ENCODE peak calls at places on chromosome 16, in six cellular contexts. O is astrocyte, Y is HEK293T, L is T-helper 2 cell, C is DMS53, G is HTR-8/SVneo. M is an unnamed sample.

GRCh38 chr16:67391424-67392300 is 1.6 kb downstream of the TPPP3 start:
- DNase-seq in O (no peak), Y (no peak), L (no peak), C (peak; percentile 59), G (no peak), M (no peak)

GRCh38 chr16:14284371-14284770 is 213.3 kb downstream of the MRTFB start:
- DNase-seq in O (no peak), Y (no peak), L (no peak), C (peak; percentile 13), G (no peak), M (no peak)

GRCh38 chr16:58157239-58157638 is 28.1 kb upstream of the CFAP20 start:
- DNase-seq in O (no peak), Y (no peak), L (no peak), C (no peak), G (no peak), M (no peak)

GRCh38 chr16:25052161-25052511 is 37.0 kb upstream of the ARHGAP17 start:
- DNase-seq in O (no peak), Y (no peak), L (peak; percentile 61), C (no peak), G (no peak), M (no peak)

GRCh38 chr16:25198021-25198420 is 18.7 kb upstream of the AQP8 start:
- DNase-seq in O (no peak), Y (no peak), L (no peak), C (no peak), G (no peak), M (no peak)

GRCh38 chr16:54342966-54343365 is 56.4 kb upstream of the IRX3 start:
- DNase-seq in O (no peak), Y (no peak), L (no peak), C (no peak), G (no peak), M (no peak)

GRCh38 chr16:15660203-15660601 is 10.2 kb downstream of the NDE1 start:
- DNase-seq in O (no peak), Y (no peak), L (no peak), C (no peak), G (no peak), M (peak; percentile 22)

GRCh38 chr16:82814059-82814458 is 187.3 kb downstream of the CDH13 start:
- DNase-seq in O (no peak), Y (no peak), L (no peak), C (no peak), G (no peak), M (no peak)

GRCh38 chr16:87143661-87144121 is 173.5 kb downstream of the C16orf95 start:
- DNase-seq in O (no peak), Y (no peak), L (no peak), C (no peak), G (no peak), M (no peak)

GRCh38 chr16:54318941-54319340 is 32.4 kb upstream of the IRX3 start:
- DNase-seq in O (peak; percentile 46), Y (no peak), L (no peak), C (no peak), G (no peak), M (no peak)

GRCh38 chr16:47519037-47519436 is 57.9 kb downstream of the PHKB start:
- DNase-seq in O (peak; percentile 12), Y (no peak), L (no peak), C (no peak), G (no peak), M (no peak)

GRCh38 chr16:3180445-3180878 is 7.5 kb upstream of the OR1F1 start:
- DNase-seq in O (no peak), Y (no peak), L (no peak), C (peak; percentile 28), G (no peak), M (no peak)

GRCh38 chr16:89023621-89024511 is 46.9 kb upstream of the CBFA2T3 start:
- DNase-seq in O (no peak), Y (no peak), L (no peak), C (no peak), G (no peak), M (no peak)

GRCh38 chr16:49533436-49533835 is 159.8 kb downstream of the C16orf78 start:
- DNase-seq in O (no peak), Y (no peak), L (no peak), C (no peak), G (no peak), M (no peak)

GRCh38 chr16:6218855-6219254 is 1113.8 kb upstream of the RBFOX1 start:
- DNase-seq in O (no peak), Y (no peak), L (no peak), C (no peak), G (no peak), M (no peak)

GRCh38 chr16:31410082-31410481 is 16.9 kb downstream of the ITGAD start:
- DNase-seq in O (no peak), Y (no peak), L (no peak), C (no peak), G (no peak), M (no peak)

GRCh38 chr16:27498916-27499658 is 50.6 kb downstream of the GTF3C1 start:
- DNase-seq in O (no peak), Y (no peak), L (no peak), C (no peak), G (no peak), M (no peak)

GRCh38 chr16:27179500-27180072 is 23.7 kb upstream of the KDM8 start:
- DNase-seq in O (peak; percentile 16), Y (peak; percentile 84), L (peak; percentile 89), C (peak; percentile 51), G (peak; percentile 53), M (peak; percentile 82)

GRCh38 chr16:55107851-55108250 is 177.2 kb downstream of the IRX5 start:
- DNase-seq in O (no peak), Y (no peak), L (no peak), C (no peak), G (no peak), M (no peak)

GRCh38 chr16:24668481-24669001 is 60.9 kb upstream of the TNRC6A start:
- DNase-seq in O (peak; percentile 83), Y (no peak), L (no peak), C (no peak), G (no peak), M (no peak)

GRCh38 chr16:67445126-67445426 is 14.2 kb downstream of the HSD11B2 start:
- DNase-seq in O (no peak), Y (no peak), L (no peak), C (no peak), G (no peak), M (no peak)

GRCh38 chr16:12583237-12583897 is 220.3 kb downstream of the CPPED1 start:
- DNase-seq in O (no peak), Y (no peak), L (no peak), C (no peak), G (no peak), M (peak; percentile 43)